ENCODE peak calls at places on chromosomes 6 and 20, in eight cellular contexts. One of them, this sample, is unnamed.

GRCh38 chr6:153084393-153084792 is 46.7 kb downstream of the RGS17 start:
- DNase-seq in HCT116: no peak
- DNase-seq in PC-3: peak
- DNase-seq in fibroblast of lung: peak
- DNase-seq in IMR-90: peak
- DNase-seq in neural progenitor cell: no peak
- DNase-seq in OCI-LY7: no peak
- DNase-seq in MM.1S: no peak
- DNase-seq in this sample: no peak

GRCh38 chr6:159168536-159169192 is 536 bp upstream of the FNDC1 start:
- DNase-seq in HCT116: no peak
- DNase-seq in PC-3: no peak
- DNase-seq in fibroblast of lung: peak
- DNase-seq in IMR-90: peak
- DNase-seq in neural progenitor cell: peak
- DNase-seq in OCI-LY7: no peak
- DNase-seq in MM.1S: no peak
- DNase-seq in this sample: peak

GRCh38 chr6:112325449-112325848 is 21.7 kb upstream of the RFPL4B start:
- DNase-seq in HCT116: no peak
- DNase-seq in PC-3: no peak
- DNase-seq in fibroblast of lung: peak
- DNase-seq in IMR-90: no peak
- DNase-seq in neural progenitor cell: no peak
- DNase-seq in OCI-LY7: no peak
- DNase-seq in MM.1S: no peak
- DNase-seq in this sample: no peak

GRCh38 chr6:156953478-156954146 is 176.4 kb downstream of the ARID1B start:
- DNase-seq in HCT116: peak
- DNase-seq in PC-3: peak
- DNase-seq in fibroblast of lung: peak
- DNase-seq in IMR-90: peak
- DNase-seq in neural progenitor cell: peak
- DNase-seq in OCI-LY7: peak
- DNase-seq in MM.1S: no peak
- DNase-seq in this sample: peak

GRCh38 chr20:1893721-1894470 is 1.3 kb upstream of the SIRPA start:
- DNase-seq in HCT116: peak
- DNase-seq in PC-3: no peak
- DNase-seq in fibroblast of lung: no peak
- DNase-seq in IMR-90: no peak
- DNase-seq in neural progenitor cell: no peak
- DNase-seq in OCI-LY7: no peak
- DNase-seq in MM.1S: no peak
- DNase-seq in this sample: no peak

GRCh38 chr6:50795574-50795973 is 23.1 kb upstream of the TFAP2B start:
- DNase-seq in HCT116: no peak
- DNase-seq in PC-3: no peak
- DNase-seq in fibroblast of lung: no peak
- DNase-seq in IMR-90: no peak
- DNase-seq in neural progenitor cell: no peak
- DNase-seq in OCI-LY7: no peak
- DNase-seq in MM.1S: no peak
- DNase-seq in this sample: no peak

GRCh38 chr6:22717906-22718305 is 148.5 kb downstream of the HDGFL1 start:
- DNase-seq in HCT116: no peak
- DNase-seq in PC-3: peak
- DNase-seq in fibroblast of lung: no peak
- DNase-seq in IMR-90: no peak
- DNase-seq in neural progenitor cell: no peak
- DNase-seq in OCI-LY7: no peak
- DNase-seq in MM.1S: no peak
- DNase-seq in this sample: no peak

GRCh38 chr6:168288781-168289570 is 30.6 kb downstream of the DACT2 start:
- DNase-seq in HCT116: no peak
- DNase-seq in PC-3: no peak
- DNase-seq in fibroblast of lung: no peak
- DNase-seq in IMR-90: no peak
- DNase-seq in neural progenitor cell: no peak
- DNase-seq in OCI-LY7: no peak
- DNase-seq in MM.1S: no peak
- DNase-seq in this sample: no peak

GRCh38 chr6:168269455-168270243 is 49.9 kb downstream of the DACT2 start:
- DNase-seq in HCT116: no peak
- DNase-seq in PC-3: no peak
- DNase-seq in fibroblast of lung: no peak
- DNase-seq in IMR-90: no peak
- DNase-seq in neural progenitor cell: no peak
- DNase-seq in OCI-LY7: no peak
- DNase-seq in MM.1S: no peak
- DNase-seq in this sample: no peak

GRCh38 chr6:293185-294174 is 1.2 kb downstream of the DUSP22 start:
- DNase-seq in HCT116: no peak
- DNase-seq in PC-3: peak
- DNase-seq in fibroblast of lung: peak
- DNase-seq in IMR-90: no peak
- DNase-seq in neural progenitor cell: peak
- DNase-seq in OCI-LY7: peak
- DNase-seq in MM.1S: peak
- DNase-seq in this sample: no peak

GRCh38 chr6:292506-293184 is 358 bp downstream of the DUSP22 start:
- DNase-seq in HCT116: no peak
- DNase-seq in PC-3: peak
- DNase-seq in fibroblast of lung: peak
- DNase-seq in IMR-90: peak
- DNase-seq in neural progenitor cell: peak
- DNase-seq in OCI-LY7: peak
- DNase-seq in MM.1S: peak
- DNase-seq in this sample: peak

GRCh38 chr6:290111-290932 is 2.0 kb upstream of the DUSP22 start:
- DNase-seq in HCT116: no peak
- DNase-seq in PC-3: no peak
- DNase-seq in fibroblast of lung: no peak
- DNase-seq in IMR-90: no peak
- DNase-seq in neural progenitor cell: no peak
- DNase-seq in OCI-LY7: peak
- DNase-seq in MM.1S: no peak
- DNase-seq in this sample: no peak

GRCh38 chr6:291148-291696 is 1.1 kb upstream of the DUSP22 start:
- DNase-seq in HCT116: no peak
- DNase-seq in PC-3: peak
- DNase-seq in fibroblast of lung: no peak
- DNase-seq in IMR-90: no peak
- DNase-seq in neural progenitor cell: no peak
- DNase-seq in OCI-LY7: peak
- DNase-seq in MM.1S: peak
- DNase-seq in this sample: no peak

DNA sequence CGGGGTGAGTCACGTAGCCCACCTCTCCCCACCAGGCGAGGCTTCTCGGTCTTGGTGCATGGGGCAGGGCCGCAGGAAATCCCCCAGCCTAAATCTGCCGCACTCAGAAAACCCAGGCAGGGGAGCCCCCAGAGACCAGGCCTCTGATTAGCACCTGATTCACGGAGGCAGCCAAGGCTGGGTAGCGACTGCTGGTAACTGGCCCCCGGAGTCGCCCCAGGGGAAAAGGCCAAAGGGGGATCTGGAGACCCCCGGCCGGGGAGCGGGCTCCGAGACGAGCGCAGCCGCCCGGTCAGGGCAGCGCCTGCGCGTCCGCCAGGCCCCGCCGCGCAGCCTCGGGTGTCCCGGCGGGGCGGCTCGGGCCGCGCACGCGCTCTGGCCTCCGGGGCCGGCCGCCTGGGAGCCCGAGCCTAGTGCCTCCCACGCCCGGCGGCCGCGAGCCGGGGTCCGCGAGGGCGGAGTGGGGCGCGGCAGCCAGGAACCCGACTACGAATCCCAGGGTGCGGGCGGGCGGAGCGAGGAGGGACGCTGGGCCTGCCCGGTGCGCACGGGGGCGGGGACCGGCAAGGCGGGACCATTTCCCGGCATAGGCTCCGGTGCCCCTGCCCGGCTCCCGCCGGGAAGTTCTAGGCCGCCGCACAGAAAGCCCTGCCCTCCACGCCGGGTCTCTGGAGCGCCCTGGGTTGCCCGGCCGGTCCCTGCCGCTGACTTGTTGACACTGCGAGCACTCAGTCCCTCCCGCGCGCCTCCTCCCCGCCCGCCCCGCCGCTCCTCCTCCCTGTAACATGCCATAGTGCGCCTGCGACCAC is at the start of gene DUSP22:
- DNase-seq in HCT116: peak
- DNase-seq in PC-3: peak
- DNase-seq in fibroblast of lung: peak
- DNase-seq in IMR-90: peak
- DNase-seq in neural progenitor cell: peak
- DNase-seq in OCI-LY7: peak
- DNase-seq in MM.1S: peak
- DNase-seq in this sample: peak
- H3K4me2 ChIP-seq in HCT116: peak
- H3K4me2 ChIP-seq in PC-3: peak
- H3K4me2 ChIP-seq in fibroblast of lung: peak
- H3K4me2 ChIP-seq in IMR-90: peak
- H3K4me2 ChIP-seq in neural progenitor cell: peak
- H3K4me2 ChIP-seq in OCI-LY7: peak
- H3K4me2 ChIP-seq in MM.1S: peak
- H3K4me2 ChIP-seq in this sample: peak

GRCh38 chr6:33272358-33273128 is 668 bp downstream of the RPS18 start:
- DNase-seq in HCT116: no peak
- DNase-seq in PC-3: no peak
- DNase-seq in fibroblast of lung: no peak
- DNase-seq in IMR-90: no peak
- DNase-seq in neural progenitor cell: no peak
- DNase-seq in OCI-LY7: peak
- DNase-seq in MM.1S: no peak
- DNase-seq in this sample: no peak

GRCh38 chr6:33276581-33276863 is 401 bp upstream of the B3GALT4 start:
- DNase-seq in HCT116: no peak
- DNase-seq in PC-3: no peak
- DNase-seq in fibroblast of lung: no peak
- DNase-seq in IMR-90: no peak
- DNase-seq in neural progenitor cell: no peak
- DNase-seq in OCI-LY7: peak
- DNase-seq in MM.1S: no peak
- DNase-seq in this sample: no peak

GRCh38 chr6:33273129-33273923 is 1.5 kb downstream of the RPS18 start:
- DNase-seq in HCT116: no peak
- DNase-seq in PC-3: no peak
- DNase-seq in fibroblast of lung: no peak
- DNase-seq in IMR-90: no peak
- DNase-seq in neural progenitor cell: no peak
- DNase-seq in OCI-LY7: peak
- DNase-seq in MM.1S: no peak
- DNase-seq in this sample: peak

GRCh38 chr6:33271608-33272357 is at the start of the genes RPS18 and VPS52:
- DNase-seq in HCT116: peak
- DNase-seq in PC-3: peak
- DNase-seq in fibroblast of lung: peak
- DNase-seq in IMR-90: peak
- DNase-seq in neural progenitor cell: peak
- DNase-seq in OCI-LY7: peak
- DNase-seq in MM.1S: peak
- DNase-seq in this sample: peak

GRCh38 chr6:33273924-33274902 is 2.3 kb downstream of the RPS18 start:
- DNase-seq in HCT116: no peak
- DNase-seq in PC-3: no peak
- DNase-seq in fibroblast of lung: no peak
- DNase-seq in IMR-90: no peak
- DNase-seq in neural progenitor cell: no peak
- DNase-seq in OCI-LY7: peak
- DNase-seq in MM.1S: no peak
- DNase-seq in this sample: no peak
- H3K4me3 ChIP-seq in HCT116: peak
- H3K4me3 ChIP-seq in PC-3: peak
- H3K4me3 ChIP-seq in fibroblast of lung: peak
- H3K4me3 ChIP-seq in IMR-90: no peak
- H3K4me3 ChIP-seq in neural progenitor cell: peak
- H3K4me3 ChIP-seq in OCI-LY7: peak
- H3K4me3 ChIP-seq in MM.1S: no peak
- H3K4me3 ChIP-seq in this sample: peak

GRCh38 chr20:22684763-22685443 is 100.5 kb upstream of the FOXA2 start:
- DNase-seq in HCT116: no peak
- DNase-seq in PC-3: peak
- DNase-seq in fibroblast of lung: no peak
- DNase-seq in IMR-90: no peak
- DNase-seq in neural progenitor cell: no peak
- DNase-seq in OCI-LY7: no peak
- DNase-seq in MM.1S: no peak
- DNase-seq in this sample: peak

GRCh38 chr20:22687676-22688360 is 103.4 kb upstream of the FOXA2 start:
- DNase-seq in HCT116: no peak
- DNase-seq in PC-3: no peak
- DNase-seq in fibroblast of lung: no peak
- DNase-seq in IMR-90: no peak
- DNase-seq in neural progenitor cell: no peak
- DNase-seq in OCI-LY7: no peak
- DNase-seq in MM.1S: no peak
- DNase-seq in this sample: no peak

GRCh38 chr20:22688485-22688884 is 104.1 kb upstream of the FOXA2 start:
- DNase-seq in HCT116: no peak
- DNase-seq in PC-3: no peak
- DNase-seq in fibroblast of lung: no peak
- DNase-seq in IMR-90: no peak
- DNase-seq in neural progenitor cell: no peak
- DNase-seq in OCI-LY7: no peak
- DNase-seq in MM.1S: no peak
- DNase-seq in this sample: no peak

GRCh38 chr20:22684072-22684762 is 99.8 kb upstream of the FOXA2 start:
- DNase-seq in HCT116: peak
- DNase-seq in PC-3: peak
- DNase-seq in fibroblast of lung: peak
- DNase-seq in IMR-90: peak
- DNase-seq in neural progenitor cell: peak
- DNase-seq in OCI-LY7: peak
- DNase-seq in MM.1S: peak
- DNase-seq in this sample: peak

DNA sequence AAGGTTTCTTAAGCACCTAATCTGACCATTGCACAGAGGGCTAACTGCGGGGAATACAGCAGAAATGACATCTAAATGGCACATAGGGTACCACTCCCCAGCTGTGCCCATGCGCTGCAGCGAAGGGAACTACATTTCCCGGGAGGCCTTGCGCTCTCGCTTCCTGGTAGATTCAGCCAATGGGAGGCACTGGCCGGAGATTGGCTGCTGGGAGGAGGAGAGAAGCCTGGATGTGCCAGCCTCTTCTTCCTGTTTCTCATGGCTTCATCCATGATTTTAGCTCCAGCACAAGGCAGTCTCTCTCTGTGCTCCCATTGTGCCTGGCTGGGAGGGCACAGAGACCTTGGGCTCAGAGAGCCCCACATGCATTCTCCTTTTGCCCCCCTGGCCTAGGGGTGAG is 101.7 kb upstream of the FOXA2 start:
- DNase-seq in HCT116: peak
- DNase-seq in PC-3: peak
- DNase-seq in fibroblast of lung: peak
- DNase-seq in IMR-90: peak
- DNase-seq in neural progenitor cell: peak
- DNase-seq in OCI-LY7: no peak
- DNase-seq in MM.1S: peak
- DNase-seq in this sample: peak
- H3K4me2 ChIP-seq in HCT116: peak
- H3K4me2 ChIP-seq in PC-3: peak
- H3K4me2 ChIP-seq in fibroblast of lung: no peak
- H3K4me2 ChIP-seq in IMR-90: no peak
- H3K4me2 ChIP-seq in neural progenitor cell: no peak
- H3K4me2 ChIP-seq in OCI-LY7: no peak
- H3K4me2 ChIP-seq in MM.1S: peak
- H3K4me2 ChIP-seq in this sample: no peak

GRCh38 chr6:42405025-42405424 is 46.7 kb downstream of the TRERF1 start:
- DNase-seq in HCT116: no peak
- DNase-seq in PC-3: peak
- DNase-seq in fibroblast of lung: peak
- DNase-seq in IMR-90: peak
- DNase-seq in neural progenitor cell: no peak
- DNase-seq in OCI-LY7: no peak
- DNase-seq in MM.1S: no peak
- DNase-seq in this sample: no peak
- H3K4me3 ChIP-seq in HCT116: peak
- H3K4me3 ChIP-seq in PC-3: no peak
- H3K4me3 ChIP-seq in fibroblast of lung: no peak
- H3K4me3 ChIP-seq in IMR-90: no peak
- H3K4me3 ChIP-seq in neural progenitor cell: no peak
- H3K4me3 ChIP-seq in OCI-LY7: no peak
- H3K4me3 ChIP-seq in MM.1S: no peak
- H3K4me3 ChIP-seq in this sample: no peak

This sample was measured in endothelial cell of umbilical vein.